ENCODE peak calls at places on chromosomes 7 and 10, in seven cellular contexts. One of them, this sample, is unnamed.

GRCh38 chr7:139620676-139621344 is 97.3 kb downstream of the CLEC2L start:
- DNase-seq in WTC11: peak
- DNase-seq in K562: peak
- DNase-seq in H1: peak
- DNase-seq in HCT116: peak
- DNase-seq in GM12878: no peak
- DNase-seq in HepG2: peak
- DNase-seq in this sample: peak

GRCh38 chr7:13560441-13560840 is 429.0 kb downstream of the ETV1 start:
- DNase-seq in WTC11: no peak
- DNase-seq in K562: no peak
- DNase-seq in H1: no peak
- DNase-seq in HCT116: no peak
- DNase-seq in GM12878: no peak
- DNase-seq in HepG2: no peak
- DNase-seq in this sample: no peak

GRCh38 chr7:39624202-39624807 is 933 bp downstream of the RALA start:
- DNase-seq in WTC11: no peak
- DNase-seq in K562: peak
- DNase-seq in H1: no peak
- DNase-seq in HCT116: no peak
- DNase-seq in GM12878: no peak
- DNase-seq in HepG2: no peak
- DNase-seq in this sample: no peak

GRCh38 chr7:20299647-20300312 is 30.9 kb upstream of the ITGB8 start:
- DNase-seq in WTC11: no peak
- DNase-seq in K562: no peak
- DNase-seq in H1: no peak
- DNase-seq in HCT116: no peak
- DNase-seq in GM12878: peak
- DNase-seq in HepG2: no peak
- DNase-seq in this sample: no peak

GRCh38 chr10:36888925-36889573 is 236.3 kb upstream of the ANKRD30A start:
- DNase-seq in WTC11: peak
- DNase-seq in K562: peak
- DNase-seq in H1: peak
- DNase-seq in HCT116: peak
- DNase-seq in GM12878: no peak
- DNase-seq in HepG2: peak
- DNase-seq in this sample: peak

GRCh38 chr10:74901240-74901827 is 74.9 kb downstream of the KAT6B start:
- DNase-seq in WTC11: no peak
- DNase-seq in K562: no peak
- DNase-seq in H1: no peak
- DNase-seq in HCT116: no peak
- DNase-seq in GM12878: no peak
- DNase-seq in HepG2: no peak
- DNase-seq in this sample: no peak

GRCh38 chr10:667602-668143 is 21.8 kb downstream of the DIP2C start:
- DNase-seq in WTC11: no peak
- DNase-seq in K562: no peak
- DNase-seq in H1: peak
- DNase-seq in HCT116: no peak
- DNase-seq in GM12878: no peak
- DNase-seq in HepG2: no peak
- DNase-seq in this sample: no peak

GRCh38 chr10:125062244-125063208 is 97.8 kb downstream of the CTBP2 start:
- DNase-seq in WTC11: no peak
- DNase-seq in K562: no peak
- DNase-seq in H1: no peak
- DNase-seq in HCT116: no peak
- DNase-seq in GM12878: no peak
- DNase-seq in HepG2: no peak
- DNase-seq in this sample: no peak

GRCh38 chr10:784377-784758 is 94.9 kb upstream of the DIP2C start:
- DNase-seq in WTC11: peak
- DNase-seq in K562: no peak
- DNase-seq in H1: peak
- DNase-seq in HCT116: peak
- DNase-seq in GM12878: no peak
- DNase-seq in HepG2: no peak
- DNase-seq in this sample: peak

GRCh38 chr7:28858895-28859294 is 99.2 kb downstream of the TRIL start:
- DNase-seq in WTC11: no peak
- DNase-seq in K562: no peak
- DNase-seq in H1: no peak
- DNase-seq in HCT116: no peak
- DNase-seq in GM12878: no peak
- DNase-seq in HepG2: no peak
- DNase-seq in this sample: no peak

GRCh38 chr7:24152356-24152755 is 131.6 kb upstream of the NPY start:
- DNase-seq in WTC11: no peak
- DNase-seq in K562: no peak
- DNase-seq in H1: no peak
- DNase-seq in HCT116: no peak
- DNase-seq in GM12878: no peak
- DNase-seq in HepG2: no peak
- DNase-seq in this sample: no peak

GRCh38 chr7:123494193-123494796 is 40.1 kb downstream of the IQUB start:
- DNase-seq in WTC11: no peak
- DNase-seq in K562: peak
- DNase-seq in H1: no peak
- DNase-seq in HCT116: peak
- DNase-seq in GM12878: no peak
- DNase-seq in HepG2: peak
- DNase-seq in this sample: peak

GRCh38 chr10:91007656-91008055 is 86.8 kb upstream of the ANKRD1 start:
- DNase-seq in WTC11: no peak
- DNase-seq in K562: no peak
- DNase-seq in H1: no peak
- DNase-seq in HCT116: no peak
- DNase-seq in GM12878: no peak
- DNase-seq in HepG2: no peak
- DNase-seq in this sample: no peak
- TF ChIP-seq SP1 in WTC11: no peak
- TF ChIP-seq SP1 in K562: no peak
- TF ChIP-seq SP1 in H1: no peak
- TF ChIP-seq SP1 in HCT116: no peak
- TF ChIP-seq SP1 in GM12878: no peak
- TF ChIP-seq SP1 in HepG2: no peak
- TF ChIP-seq SP1 in this sample: no peak

GRCh38 chr7:105330526-105330925 is 58.2 kb downstream of the SRPK2 start:
- DNase-seq in WTC11: no peak
- DNase-seq in K562: no peak
- DNase-seq in H1: no peak
- DNase-seq in HCT116: no peak
- DNase-seq in GM12878: no peak
- DNase-seq in HepG2: no peak
- DNase-seq in this sample: no peak
- TF ChIP-seq SP1 in WTC11: no peak
- TF ChIP-seq SP1 in K562: no peak
- TF ChIP-seq SP1 in H1: no peak
- TF ChIP-seq SP1 in HCT116: no peak
- TF ChIP-seq SP1 in GM12878: no peak
- TF ChIP-seq SP1 in HepG2: no peak
- TF ChIP-seq SP1 in this sample: no peak

GRCh38 chr7:98217623-98218582 is 6.7 kb downstream of the BHLHA15 start:
- DNase-seq in WTC11: no peak
- DNase-seq in K562: peak
- DNase-seq in H1: no peak
- DNase-seq in HCT116: no peak
- DNase-seq in GM12878: no peak
- DNase-seq in HepG2: peak
- DNase-seq in this sample: no peak
- TF ChIP-seq SP1 in WTC11: no peak
- TF ChIP-seq SP1 in K562: no peak
- TF ChIP-seq SP1 in H1: no peak
- TF ChIP-seq SP1 in HCT116: no peak
- TF ChIP-seq SP1 in GM12878: no peak
- TF ChIP-seq SP1 in HepG2: no peak
- TF ChIP-seq SP1 in this sample: no peak

GRCh38 chr10:5563237-5563961 is 38.6 kb downstream of the CALML3 start:
- DNase-seq in WTC11: no peak
- DNase-seq in K562: no peak
- DNase-seq in H1: no peak
- DNase-seq in HCT116: no peak
- DNase-seq in GM12878: no peak
- DNase-seq in HepG2: no peak
- DNase-seq in this sample: no peak

GRCh38 chr10:5564537-5565204 is 39.9 kb downstream of the CALML3 start:
- DNase-seq in WTC11: no peak
- DNase-seq in K562: no peak
- DNase-seq in H1: no peak
- DNase-seq in HCT116: no peak
- DNase-seq in GM12878: no peak
- DNase-seq in HepG2: no peak
- DNase-seq in this sample: no peak

GRCh38 chr10:5565205-5565545 is 40.4 kb downstream of the CALML3 start:
- DNase-seq in WTC11: no peak
- DNase-seq in K562: no peak
- DNase-seq in H1: no peak
- DNase-seq in HCT116: no peak
- DNase-seq in GM12878: no peak
- DNase-seq in HepG2: no peak
- DNase-seq in this sample: no peak

GRCh38 chr10:5565671-5566581 is 41.2 kb downstream of the CALML3 start:
- DNase-seq in WTC11: no peak
- DNase-seq in K562: no peak
- DNase-seq in H1: no peak
- DNase-seq in HCT116: no peak
- DNase-seq in GM12878: no peak
- DNase-seq in HepG2: no peak
- DNase-seq in this sample: no peak

GRCh38 chr10:5563991-5564536 is 39.3 kb downstream of the CALML3 start:
- DNase-seq in WTC11: no peak
- DNase-seq in K562: no peak
- DNase-seq in H1: no peak
- DNase-seq in HCT116: no peak
- DNase-seq in GM12878: no peak
- DNase-seq in HepG2: no peak
- DNase-seq in this sample: no peak
- TF ChIP-seq SP1 in WTC11: no peak
- TF ChIP-seq SP1 in K562: no peak
- TF ChIP-seq SP1 in H1: no peak
- TF ChIP-seq SP1 in HCT116: no peak
- TF ChIP-seq SP1 in GM12878: no peak
- TF ChIP-seq SP1 in HepG2: no peak
- TF ChIP-seq SP1 in this sample: no peak

DNA sequence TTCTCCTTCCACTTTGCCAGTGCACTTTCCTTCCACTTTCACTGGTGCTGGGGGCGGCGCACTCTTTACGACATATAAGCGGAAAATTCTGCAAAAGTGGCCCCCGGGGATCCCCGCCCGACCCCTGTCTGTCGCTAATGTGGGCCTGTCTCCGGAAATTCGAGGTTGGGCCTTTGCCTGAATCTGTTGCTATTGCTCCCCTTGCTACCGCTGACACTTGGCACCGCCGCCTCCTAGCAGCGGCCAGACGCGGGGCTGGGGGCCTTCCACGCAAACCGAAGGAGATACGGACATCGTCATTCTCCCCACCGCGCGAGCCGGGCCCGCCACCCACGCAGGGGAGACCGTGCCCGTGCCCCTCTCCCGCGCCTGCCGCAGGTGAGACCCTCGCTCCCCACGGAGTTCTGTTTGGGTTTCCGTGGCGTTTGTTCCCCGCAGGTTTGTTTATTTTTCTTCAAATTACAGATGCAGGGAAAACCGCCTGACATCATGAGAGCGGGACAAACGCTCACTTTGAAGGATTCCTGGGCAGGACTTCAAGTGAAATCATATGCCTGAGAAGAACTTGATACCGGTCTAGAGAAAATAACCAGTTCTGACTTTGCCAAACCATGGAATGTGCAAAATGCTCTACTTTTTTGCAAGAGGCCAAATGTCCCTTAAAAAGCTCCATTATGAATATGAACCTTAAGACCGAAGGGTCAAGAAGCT is 5.0 kb downstream of the TWIST1 start:
- DNase-seq in WTC11: peak
- DNase-seq in K562: no peak
- DNase-seq in H1: peak
- DNase-seq in HCT116: no peak
- DNase-seq in GM12878: no peak
- DNase-seq in HepG2: no peak
- DNase-seq in this sample: no peak
- TF ChIP-seq SP1 in WTC11: no peak
- TF ChIP-seq SP1 in K562: no peak
- TF ChIP-seq SP1 in H1: no peak
- TF ChIP-seq SP1 in HCT116: no peak
- TF ChIP-seq SP1 in GM12878: no peak
- TF ChIP-seq SP1 in HepG2: no peak
- TF ChIP-seq SP1 in this sample: no peak

This sample was measured in HEK293T.